ENCODE peak calls at places on chromosomes 12 and 14, in eight cellular contexts. G is DMS 273 treated with DMSO at 0.1 percent for 48 hours; K is naive thymus-derived CD8-positive, alpha-beta T cell; J is RKO; R is activated CD4-positive, alpha-beta T cell treated with anti-CD3 and anti-CD28 coated beads for 48 hours; X is ACHN; V is HCT116; C is Right ventricle myocardium superior. A is an unnamed sample.
A peak's percentile ranks its signal among the peaks of the same experiment; 100 is the strongest.

GRCh38 chr14:22002860-22003284 is 329.3 kb upstream of the OR4E1 start:
- DNase-seq in G (no peak), K (peak; percentile 56), J (peak; percentile 9), R (peak; percentile 82), X (peak; percentile 6), V (peak; percentile 16), C (no peak), A (peak; percentile 69)

GRCh38 chr12:118034429-118035193 is 18.1 kb downstream of the RFC5 start:
- DNase-seq in G (no peak), K (no peak), J (peak; percentile 66), R (no peak), X (peak; percentile 83), V (no peak), C (no peak), A (no peak)

GRCh38 chr14:66117600-66117999 is 368.6 kb upstream of the CCDC196 start:
- DNase-seq in G (no peak), K (no peak), J (peak; percentile 75), R (no peak), X (peak; percentile 35), V (peak; percentile 31), C (no peak), A (no peak)

GRCh38 chr12:119667577-119668314 is at the start of gene PRKAB1:
- DNase-seq in G (peak; percentile 88), K (peak; percentile 92), J (peak; percentile 98), R (peak; percentile 97), X (peak; percentile 100), V (peak; percentile 96), C (peak; percentile 97), A (peak; percentile 96)

GRCh38 chr12:120012067-120012621 is 23.1 kb downstream of the BICDL1 start:
- DNase-seq in G (no peak), K (peak; percentile 81), J (peak; percentile 51), R (peak; percentile 83), X (no peak), V (peak; percentile 18), C (no peak), A (peak; percentile 76)

GRCh38 chr12:112466011-112466422 is 47.3 kb downstream of the PTPN11 start:
- DNase-seq in G (no peak), K (no peak), J (no peak), R (no peak), X (no peak), V (no peak), C (no peak), A (no peak)

GRCh38 chr14:95237956-95238355 is 80.6 kb upstream of the DICER1 start:
- DNase-seq in G (no peak), K (no peak), J (no peak), R (no peak), X (no peak), V (no peak), C (no peak), A (no peak)

GRCh38 chr14:74552623-74553022 is 59.1 kb downstream of the ISCA2 start:
- DNase-seq in G (no peak), K (no peak), J (no peak), R (no peak), X (no peak), V (no peak), C (peak; percentile 88), A (no peak)

GRCh38 chr14:90513151-90514014 is 116.6 kb downstream of the CALM1 start:
- DNase-seq in G (peak; percentile 69), K (no peak), J (no peak), R (no peak), X (no peak), V (no peak), C (peak; percentile 91), A (no peak)

GRCh38 chr12:109900752-109901580 is 892 bp downstream of the TCHP start:
- DNase-seq in G (no peak), K (no peak), J (peak; percentile 28), R (no peak), X (peak; percentile 19), V (no peak), C (no peak), A (peak; percentile 16)

GRCh38 chr14:61153436-61153835 is 127.7 kb downstream of the TMEM30B start:
- DNase-seq in G (no peak), K (no peak), J (no peak), R (no peak), X (no peak), V (no peak), C (no peak), A (no peak)

GRCh38 chr12:88510841-88511240 is 69.4 kb downstream of the KITLG start:
- DNase-seq in G (no peak), K (no peak), J (no peak), R (no peak), X (no peak), V (no peak), C (no peak), A (no peak)

GRCh38 chr12:78473136-78473535 is 391.4 kb upstream of the SYT1 start:
- DNase-seq in G (no peak), K (no peak), J (no peak), R (no peak), X (no peak), V (no peak), C (no peak), A (no peak)

GRCh38 chr14:100289916-100290606 is 16.2 kb downstream of the SLC25A29 start:
- DNase-seq in G (no peak), K (no peak), J (no peak), R (no peak), X (no peak), V (no peak), C (peak; percentile 24), A (no peak)

GRCh38 chr12:18368594-18368993 is 107.3 kb downstream of the PIK3C2G start:
- DNase-seq in G (no peak), K (no peak), J (no peak), R (no peak), X (no peak), V (no peak), C (no peak), A (no peak)

GRCh38 chr12:6277982-6278438 is 32.5 kb upstream of the PLEKHG6 start:
- DNase-seq in G (no peak), K (no peak), J (no peak), R (peak; percentile 56), X (no peak), V (no peak), C (peak; percentile 52), A (peak; percentile 57)

GRCh38 chr14:75427126-75427481 is 718 bp upstream of the JDP2 start:
- DNase-seq in G (no peak), K (no peak), J (no peak), R (no peak), X (no peak), V (no peak), C (peak; percentile 58), A (no peak)

GRCh38 chr12:50661300-50662120 is 102.4 kb upstream of the ATF1 start:
- DNase-seq in G (no peak), K (no peak), J (no peak), R (no peak), X (no peak), V (no peak), C (no peak), A (no peak)

GRCh38 chr12:112317481-112317880 is 64.8 kb downstream of the HECTD4 start:
- DNase-seq in G (no peak), K (no peak), J (no peak), R (no peak), X (no peak), V (no peak), C (no peak), A (no peak)

GRCh38 chr14:62736426-62737043 is 308.7 kb downstream of the KCNH5 start:
- DNase-seq in G (no peak), K (no peak), J (no peak), R (no peak), X (no peak), V (no peak), C (no peak), A (no peak)

GRCh38 chr14:69044965-69045555 is 66.0 kb upstream of the ACTN1 start:
- DNase-seq in G (peak; percentile 55), K (no peak), J (no peak), R (no peak), X (no peak), V (no peak), C (peak; percentile 53), A (no peak)

GRCh38 chr14:37899365-37899764 is 303.9 kb downstream of the TTC6 start:
- DNase-seq in G (no peak), K (no peak), J (no peak), R (no peak), X (no peak), V (no peak), C (no peak), A (no peak)

GRCh38 chr12:95201056-95201670 is 16.1 kb downstream of the FGD6 start:
- DNase-seq in G (no peak), K (no peak), J (no peak), R (no peak), X (no peak), V (no peak), C (no peak), A (no peak)

GRCh38 chr12:110176745-110177144 is 52.6 kb downstream of the IFT81 start:
- DNase-seq in G (peak; percentile 57), K (no peak), J (no peak), R (no peak), X (no peak), V (no peak), C (no peak), A (no peak)